ENCODE peak calls at places on chromosomes 5 and 9, in ten cellular contexts. R is epithelial cell of esophagus, V is foreskin fibroblast, B is HFF-Myc, H is WTC11, D is bronchial epithelial cell, K is left ventricle myocardium inferior, O is MCF 10A, N is testis, P is A549. Q is an unnamed sample.

GRCh38 chr5:107957023-107957422 is 286.3 kb upstream of the EFNA5 start:
- DNase-seq in P (no peak), K (no peak), O (no peak), H (no peak), N (no peak), D (no peak), V (no peak), R (no peak), B (no peak), Q (no peak)

GRCh38 chr5:27316283-27316675 is 277.9 kb upstream of the CDH9 start:
- DNase-seq in B (peak), V (peak), P (no peak), K (no peak), R (peak), N (no peak), D (peak), O (peak), H (no peak), Q (no peak)

GRCh38 chr9:34408173-34408572 is 31.5 kb upstream of the MYORG start:
- DNase-seq in B (no peak), D (no peak), K (no peak), O (no peak), R (no peak), P (no peak), V (no peak), N (no peak), H (no peak), Q (no peak)

GRCh38 chr9:21060919-21061561 is 16.7 kb downstream of the IFNB1 start:
- DNase-seq in B (peak), H (no peak), P (no peak), D (no peak), O (no peak), K (no peak), R (no peak), V (peak), N (no peak), Q (no peak)

GRCh38 chr5:132655821-132656773 is 1.9 kb upstream of the IL13 start:
- DNase-seq in R (peak), V (no peak), H (peak), N (no peak), D (no peak), K (no peak), B (no peak), O (no peak), P (no peak), Q (no peak)

GRCh38 chr5:140246378-140247122 is 56.4 kb downstream of the PFDN1 start:
- DNase-seq in N (peak), D (peak), B (peak), V (peak), R (peak), P (no peak), H (no peak), K (peak), O (no peak), Q (no peak)

GRCh38 chr9:113508111-113508749 is 44.7 kb downstream of the RGS3 start:
- DNase-seq in V (no peak), H (peak), K (no peak), B (peak), R (no peak), P (peak), D (no peak), N (no peak), O (peak), Q (no peak)

GRCh38 chr5:73339711-73340110 is 108.9 kb downstream of the FOXD1 start:
- DNase-seq in R (peak), N (no peak), K (no peak), D (peak), O (no peak), V (no peak), H (no peak), B (no peak), P (no peak), Q (no peak)

GRCh38 chr5:93588586-93589347 is 5.7 kb downstream of the NR2F1 start:
- DNase-seq in D (no peak), B (no peak), V (no peak), N (no peak), H (no peak), O (no peak), R (no peak), K (no peak), P (no peak), Q (no peak)

GRCh38 chr5:140324834-140325195 is 21.6 kb downstream of the HBEGF start:
- DNase-seq in D (peak), V (peak), H (no peak), O (no peak), B (no peak), K (no peak), R (no peak), P (no peak), N (no peak), Q (no peak)

GRCh38 chr9:128841704-128842492 is 12.3 kb upstream of the SPOUT1 start:
- DNase-seq in V (no peak), N (no peak), D (no peak), H (no peak), B (no peak), K (no peak), R (no peak), P (no peak), O (no peak), Q (no peak)

GRCh38 chr9:23730364-23730763 is 95.7 kb downstream of the ELAVL2 start:
- DNase-seq in B (no peak), H (no peak), D (no peak), P (no peak), K (no peak), V (no peak), O (no peak), N (no peak), R (no peak), Q (no peak)

GRCh38 chr5:14457475-14457874 is 124.1 kb upstream of the OTULINL start:
- DNase-seq in P (no peak), R (no peak), K (no peak), H (no peak), B (no peak), V (no peak), N (no peak), D (no peak), O (no peak), Q (no peak)

GRCh38 chr9:94912700-94913249 is 186.3 kb downstream of the AOPEP start:
- DNase-seq in H (no peak), O (peak), B (no peak), N (no peak), V (peak), K (no peak), P (peak), D (peak), R (peak), Q (no peak)

GRCh38 chr9:97982191-97982718 is 886 bp upstream of the ANP32B start:
- DNase-seq in B (no peak), N (no peak), K (no peak), D (peak), O (no peak), P (no peak), R (no peak), H (peak), V (no peak), Q (no peak)

GRCh38 chr9:98773721-98774120 is 22.6 kb downstream of the ANKS6 start:
- DNase-seq in P (no peak), B (no peak), V (no peak), N (no peak), H (no peak), O (no peak), R (no peak), D (no peak), K (no peak), Q (peak)

GRCh38 chr5:110757118-110757729 is 18.4 kb downstream of the SLC25A46 start:
- DNase-seq in K (no peak), P (no peak), H (no peak), V (peak), B (no peak), D (peak), N (peak), R (peak), O (peak), Q (no peak)

GRCh38 chr9:76521906-76522305 is 62.9 kb downstream of the GCNT1 start:
- DNase-seq in N (no peak), O (no peak), P (no peak), D (no peak), V (no peak), H (no peak), R (no peak), B (no peak), K (no peak), Q (no peak)

GRCh38 chr9:114205171-114206015 is 50.1 kb downstream of the COL27A1 start:
- DNase-seq in V (no peak), H (no peak), O (no peak), D (no peak), B (no peak), P (no peak), R (no peak), K (no peak), N (no peak), Q (no peak)

GRCh38 chr5:96176022-96176421 is 214.4 kb upstream of the ELL2 start:
- DNase-seq in N (no peak), D (no peak), H (no peak), K (no peak), O (no peak), P (no peak), V (no peak), R (no peak), B (no peak), Q (no peak)

GRCh38 chr5:100430268-100430900 is 104.8 kb upstream of the FAM174A start:
- DNase-seq in B (peak), H (peak), D (peak), N (peak), V (no peak), P (peak), O (peak), R (peak), K (peak), Q (no peak)

GRCh38 chr9:126397056-126397455 is 70.4 kb downstream of the MVB12B start:
- DNase-seq in P (peak), K (no peak), R (no peak), H (no peak), O (no peak), B (no peak), V (no peak), D (no peak), N (no peak), Q (no peak)

GRCh38 chr9:79976501-79977444 is 405.0 kb downstream of the TLE4 start:
- DNase-seq in D (no peak), R (no peak), V (no peak), O (no peak), B (no peak), P (no peak), H (no peak), K (no peak), N (no peak), Q (no peak)

GRCh38 chr5:132059696-132060500 is 557 bp upstream of the IL3 start:
- DNase-seq in H (no peak), K (peak), V (no peak), B (no peak), D (no peak), R (no peak), P (no peak), N (peak), O (no peak), Q (peak)

GRCh38 chr5:95511606-95512005 is 43.2 kb downstream of the SKIC3 start:
- DNase-seq in B (no peak), O (no peak), K (no peak), H (no peak), N (no peak), V (no peak), D (no peak), R (no peak), P (no peak), Q (no peak)

GRCh38 chr5:119080975-119081374 is 10.1 kb downstream of the DMXL1 start:
- DNase-seq in P (no peak), K (no peak), R (no peak), V (no peak), H (no peak), D (no peak), N (no peak), O (no peak), B (no peak), Q (no peak)

GRCh38 chr5:97131139-97131710 is 11.2 kb downstream of the LIX1 start:
- DNase-seq in R (no peak), V (no peak), O (no peak), K (no peak), D (no peak), N (no peak), H (no peak), P (no peak), B (no peak), Q (no peak)

GRCh38 chr9:113580041-113580953 is 116.8 kb downstream of the RGS3 start:
- DNase-seq in R (peak), N (no peak), O (peak), H (no peak), D (peak), V (no peak), B (no peak), K (peak), P (no peak), Q (no peak)

GRCh38 chr5:134038143-134038542 is 33.4 kb upstream of the VDAC1 start:
- DNase-seq in B (no peak), R (no peak), D (no peak), V (no peak), H (no peak), N (no peak), K (no peak), O (no peak), P (no peak), Q (no peak)

GRCh38 chr5:39760385-39761198 is 335.8 kb upstream of the DAB2 start:
- DNase-seq in B (peak), H (no peak), P (no peak), O (peak), V (peak), R (peak), K (peak), N (no peak), D (peak), Q (no peak)

GRCh38 chr5:133164759-133165158 is 112.9 kb downstream of the HSPA4 start:
- DNase-seq in N (no peak), K (no peak), O (no peak), D (no peak), R (no peak), V (no peak), B (no peak), P (no peak), H (no peak), Q (no peak)

GRCh38 chr9:117917873-117918272 is 213.7 kb downstream of the TLR4 start:
- DNase-seq in O (peak), V (no peak), H (no peak), K (no peak), R (peak), B (no peak), D (peak), N (peak), P (no peak), Q (no peak)

GRCh38 chr9:136160321-136160938 is 41.8 kb upstream of the TMEM250 start:
- DNase-seq in V (no peak), D (no peak), B (no peak), P (no peak), O (no peak), N (no peak), H (peak), K (no peak), R (no peak), Q (no peak)

GRCh38 chr9:130106860-130107848 is 53.4 kb downstream of the GPR107 start:
- DNase-seq in R (peak), D (peak), H (peak), V (peak), P (peak), O (peak), N (peak), B (no peak), K (peak), Q (no peak)

DNA sequence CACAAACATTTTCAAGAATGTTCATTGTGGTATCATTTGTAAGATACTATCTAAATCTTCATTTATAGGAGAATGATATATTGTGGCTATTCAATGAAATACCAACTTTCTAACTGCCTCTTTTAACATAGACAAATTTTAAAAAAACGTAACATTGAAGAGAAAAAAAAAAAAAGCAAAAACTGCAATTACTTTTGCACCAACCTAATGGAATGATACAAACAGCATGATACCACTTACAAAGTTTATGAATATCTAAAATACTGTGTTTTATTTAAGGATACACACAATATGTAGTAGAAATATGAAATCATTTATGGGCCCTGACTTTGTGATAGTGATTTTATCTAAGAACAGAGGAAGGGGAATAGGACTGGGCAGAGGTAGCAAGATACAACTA is 24.1 kb downstream of the PSMD5 start:
- DNase-seq in V (no peak), O (no peak), H (no peak), P (no peak), B (no peak), R (no peak), N (no peak), K (no peak), D (no peak), Q (no peak)
- TF ChIP-seq CTCF in V (no peak), O (no peak), H (no peak), P (no peak), B (no peak), R (no peak), N (no peak), K (no peak), D (no peak), Q (no peak)

GRCh38 chr5:135163391-135163790 is 129.4 kb upstream of the PITX1 start:
- DNase-seq in P (no peak), D (no peak), V (no peak), H (no peak), O (no peak), K (no peak), B (no peak), R (no peak), N (no peak), Q (no peak)

GRCh38 chr5:135159626-135160025 is 125.6 kb upstream of the PITX1 start:
- DNase-seq in N (no peak), R (no peak), K (no peak), P (no peak), D (no peak), B (no peak), V (no peak), H (no peak), O (no peak), Q (no peak)

GRCh38 chr5:135163964-135164363 is 129.9 kb upstream of the PITX1 start:
- DNase-seq in D (no peak), K (no peak), P (no peak), O (no peak), R (no peak), B (no peak), H (no peak), V (no peak), N (no peak), Q (no peak)

GRCh38 chr5:135160036-135160675 is 126.1 kb upstream of the PITX1 start:
- DNase-seq in V (no peak), N (no peak), R (no peak), H (no peak), K (no peak), D (no peak), O (no peak), P (no peak), B (no peak), Q (no peak)

GRCh38 chr5:135162661-135163265 is 128.7 kb upstream of the PITX1 start:
- DNase-seq in D (no peak), R (no peak), H (no peak), P (no peak), B (no peak), V (no peak), K (no peak), N (no peak), O (no peak), Q (no peak)
- TF ChIP-seq CTCF in D (peak), R (no peak), H (no peak), P (no peak), B (peak), V (no peak), K (no peak), N (no peak), O (no peak), Q (no peak)

DNA sequence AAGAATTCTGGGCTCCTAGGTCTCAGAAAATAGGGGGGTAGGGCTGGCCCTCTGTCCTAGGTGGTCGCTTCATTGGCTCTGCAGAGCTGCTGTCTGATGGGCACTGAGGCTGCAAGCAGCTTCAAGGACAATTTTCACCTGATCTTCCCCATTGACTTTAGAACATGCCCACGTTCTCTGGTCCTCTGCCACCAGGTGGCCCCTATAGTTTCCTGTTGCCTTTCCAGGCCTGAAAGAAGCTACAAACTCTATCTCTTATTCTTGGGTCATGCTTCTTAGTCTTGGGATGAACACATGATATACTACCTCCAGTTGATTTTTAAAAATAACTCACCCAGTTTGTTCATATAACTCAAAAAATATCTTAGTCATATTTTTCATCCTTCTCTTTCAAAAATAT is 26.3 kb downstream of the SPZ1 start:
- DNase-seq in D (peak), O (peak), N (peak), B (no peak), R (peak), V (no peak), H (peak), P (peak), K (no peak), Q (no peak)
- TF ChIP-seq CTCF in D (peak), O (peak), N (no peak), B (peak), R (peak), V (peak), H (peak), P (peak), K (peak), Q (peak)

GRCh38 chr5:165876538-165876937 is 2371.1 kb downstream of the MAT2B start:
- DNase-seq in O (no peak), B (no peak), K (no peak), N (no peak), D (no peak), V (no peak), P (no peak), H (no peak), R (no peak), Q (no peak)

GRCh38 chr5:165869066-165869465 is 2363.6 kb downstream of the MAT2B start:
- DNase-seq in B (no peak), V (no peak), O (no peak), D (no peak), R (no peak), K (no peak), N (no peak), P (no peak), H (no peak), Q (no peak)

DNA sequence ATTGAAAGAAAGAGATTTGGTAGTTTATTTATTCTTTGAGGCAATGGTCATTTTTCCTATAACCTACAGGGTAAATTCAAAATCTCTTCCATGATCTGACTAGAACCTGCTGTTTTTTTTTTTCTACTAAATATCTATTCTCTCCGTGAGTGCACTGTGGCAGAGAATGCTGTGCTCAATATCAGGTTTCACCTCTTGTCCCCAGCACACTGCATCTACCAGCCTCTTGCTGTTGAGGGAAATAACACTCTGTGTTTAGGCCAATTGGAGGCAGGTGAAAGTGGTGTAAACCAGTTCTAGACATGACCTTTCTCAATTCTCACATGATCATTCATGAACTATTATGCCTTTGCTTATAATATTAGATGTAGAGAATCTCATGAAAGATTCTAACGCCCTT is 2365.9 kb downstream of the MAT2B start:
- DNase-seq in B (no peak), P (no peak), O (no peak), H (no peak), V (no peak), K (no peak), D (no peak), N (no peak), R (no peak), Q (no peak)
- TF ChIP-seq CTCF in B (no peak), P (no peak), O (no peak), H (no peak), V (no peak), K (no peak), D (no peak), N (no peak), R (no peak), Q (no peak)

DNA sequence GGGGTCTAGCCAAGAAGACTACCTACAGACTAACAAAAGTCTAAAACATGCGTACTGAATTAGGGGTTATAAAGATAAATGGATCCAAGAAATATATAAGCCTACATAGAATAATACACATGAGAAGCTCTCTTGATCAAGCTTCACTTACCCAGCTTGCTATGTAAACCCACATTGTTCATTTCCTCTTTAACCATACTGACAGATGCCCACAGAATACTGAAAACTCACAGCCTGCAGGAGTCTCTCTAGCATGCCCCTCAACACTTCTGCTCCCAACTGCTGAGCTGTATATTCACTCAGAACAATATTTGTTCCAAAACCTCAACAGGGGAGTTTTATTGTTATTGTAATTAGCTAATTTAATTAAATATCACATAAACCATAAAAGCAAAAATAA is 52.4 kb downstream of the RFX3 start:
- DNase-seq in D (no peak), V (no peak), N (no peak), R (no peak), O (no peak), P (no peak), B (no peak), H (no peak), K (no peak), Q (no peak)
- TF ChIP-seq CTCF in D (no peak), V (no peak), N (no peak), R (no peak), O (no peak), P (no peak), B (no peak), H (no peak), K (no peak), Q (no peak)

GRCh38 chr5:31894131-31894530 is 255.2 kb downstream of the PDZD2 start:
- DNase-seq in N (no peak), O (no peak), H (no peak), P (no peak), D (no peak), K (no peak), B (no peak), R (no peak), V (no peak), Q (no peak)
- TF ChIP-seq CTCF in N (no peak), O (no peak), H (no peak), P (no peak), D (no peak), K (no peak), B (no peak), R (no peak), V (no peak), Q (no peak)

Q was measured in chondrocyte.